ENCODE peak calls at places on chromosomes 2 and 18, in nine cellular contexts. One of them, this sample, is unnamed. For H3K4me1, the result is how much of the 10 kb centered on the place peaks cover.

GRCh38 chr2:193463016-193463415 is 1268.3 kb upstream of the TMEFF2 start:
- DNase-seq in heart right ventricle: no peak
- DNase-seq in H1: no peak
- DNase-seq in osteoblast: no peak
- DNase-seq in DND-41: no peak
- DNase-seq in sigmoid colon: no peak
- DNase-seq in esophagus squamous epithelium: no peak
- DNase-seq in CD8-positive, alpha-beta memory T cell: no peak
- DNase-seq in Karpas-422: no peak
- DNase-seq in this sample: no peak

GRCh38 chr2:44663471-44664073 is 277.9 kb upstream of the SIX3 start:
- DNase-seq in heart right ventricle: no peak
- DNase-seq in H1: no peak
- DNase-seq in osteoblast: no peak
- DNase-seq in DND-41: no peak
- DNase-seq in sigmoid colon: no peak
- DNase-seq in esophagus squamous epithelium: no peak
- DNase-seq in CD8-positive, alpha-beta memory T cell: no peak
- DNase-seq in Karpas-422: no peak
- DNase-seq in this sample: no peak

GRCh38 chr18:36075862-36076587 is 8.7 kb upstream of the RPRD1A start:
- DNase-seq in heart right ventricle: no peak
- DNase-seq in H1: no peak
- DNase-seq in osteoblast: no peak
- DNase-seq in DND-41: no peak
- DNase-seq in sigmoid colon: no peak
- DNase-seq in esophagus squamous epithelium: no peak
- DNase-seq in CD8-positive, alpha-beta memory T cell: no peak
- DNase-seq in Karpas-422: no peak
- DNase-seq in this sample: no peak

GRCh38 chr2:127197475-127198385 is 22.4 kb downstream of the CYP27C1 start:
- DNase-seq in heart right ventricle: peak
- DNase-seq in H1: no peak
- DNase-seq in osteoblast: peak
- DNase-seq in DND-41: peak
- DNase-seq in sigmoid colon: no peak
- DNase-seq in esophagus squamous epithelium: no peak
- DNase-seq in CD8-positive, alpha-beta memory T cell: peak
- DNase-seq in Karpas-422: peak
- DNase-seq in this sample: peak

GRCh38 chr2:56287508-56287907 is 103.7 kb downstream of the CCDC85A start:
- DNase-seq in heart right ventricle: no peak
- DNase-seq in H1: no peak
- DNase-seq in osteoblast: no peak
- DNase-seq in DND-41: no peak
- DNase-seq in sigmoid colon: no peak
- DNase-seq in esophagus squamous epithelium: no peak
- DNase-seq in CD8-positive, alpha-beta memory T cell: no peak
- DNase-seq in Karpas-422: no peak
- DNase-seq in this sample: no peak

GRCh38 chr2:99881901-99882591 is 260.3 kb downstream of the AFF3 start:
- DNase-seq in heart right ventricle: no peak
- DNase-seq in H1: no peak
- DNase-seq in osteoblast: peak
- DNase-seq in DND-41: no peak
- DNase-seq in sigmoid colon: no peak
- DNase-seq in esophagus squamous epithelium: no peak
- DNase-seq in CD8-positive, alpha-beta memory T cell: no peak
- DNase-seq in Karpas-422: peak
- DNase-seq in this sample: no peak

GRCh38 chr2:218264773-218265601 is 4.2 kb downstream of the GPBAR1 start:
- DNase-seq in heart right ventricle: no peak
- DNase-seq in H1: no peak
- DNase-seq in osteoblast: peak
- DNase-seq in DND-41: no peak
- DNase-seq in sigmoid colon: peak
- DNase-seq in esophagus squamous epithelium: no peak
- DNase-seq in CD8-positive, alpha-beta memory T cell: no peak
- DNase-seq in Karpas-422: no peak
- DNase-seq in this sample: no peak

GRCh38 chr18:61047794-61048193 is 285.4 kb upstream of the CDH20 start:
- DNase-seq in heart right ventricle: no peak
- DNase-seq in H1: no peak
- DNase-seq in osteoblast: no peak
- DNase-seq in DND-41: no peak
- DNase-seq in sigmoid colon: no peak
- DNase-seq in esophagus squamous epithelium: no peak
- DNase-seq in CD8-positive, alpha-beta memory T cell: no peak
- DNase-seq in Karpas-422: no peak
- DNase-seq in this sample: no peak

GRCh38 chr2:237064203-237065061 is 21.3 kb upstream of the COPS8 start:
- DNase-seq in heart right ventricle: no peak
- DNase-seq in H1: no peak
- DNase-seq in osteoblast: no peak
- DNase-seq in DND-41: no peak
- DNase-seq in sigmoid colon: no peak
- DNase-seq in esophagus squamous epithelium: no peak
- DNase-seq in CD8-positive, alpha-beta memory T cell: no peak
- DNase-seq in Karpas-422: no peak
- DNase-seq in this sample: no peak

GRCh38 chr2:158457092-158457825 is 507 bp downstream of the PKP4 start:
- DNase-seq in heart right ventricle: peak
- DNase-seq in H1: no peak
- DNase-seq in osteoblast: peak
- DNase-seq in DND-41: peak
- DNase-seq in sigmoid colon: peak
- DNase-seq in esophagus squamous epithelium: no peak
- DNase-seq in CD8-positive, alpha-beta memory T cell: peak
- DNase-seq in Karpas-422: no peak
- DNase-seq in this sample: peak

GRCh38 chr2:98634406-98635092 is 26.2 kb downstream of the UNC50 start:
- DNase-seq in heart right ventricle: no peak
- DNase-seq in H1: peak
- DNase-seq in osteoblast: no peak
- DNase-seq in DND-41: peak
- DNase-seq in sigmoid colon: no peak
- DNase-seq in esophagus squamous epithelium: no peak
- DNase-seq in CD8-positive, alpha-beta memory T cell: peak
- DNase-seq in Karpas-422: peak
- DNase-seq in this sample: no peak

GRCh38 chr2:120935339-120936313 is 200.0 kb downstream of the GLI2 start:
- DNase-seq in heart right ventricle: no peak
- DNase-seq in H1: no peak
- DNase-seq in osteoblast: peak
- DNase-seq in DND-41: no peak
- DNase-seq in sigmoid colon: no peak
- DNase-seq in esophagus squamous epithelium: no peak
- DNase-seq in CD8-positive, alpha-beta memory T cell: no peak
- DNase-seq in Karpas-422: no peak
- DNase-seq in this sample: no peak

GRCh38 chr2:227615181-227615580 is 541 bp upstream of the SCYGR3 start:
- DNase-seq in heart right ventricle: no peak
- DNase-seq in H1: no peak
- DNase-seq in osteoblast: no peak
- DNase-seq in DND-41: no peak
- DNase-seq in sigmoid colon: no peak
- DNase-seq in esophagus squamous epithelium: no peak
- DNase-seq in CD8-positive, alpha-beta memory T cell: no peak
- DNase-seq in Karpas-422: no peak
- DNase-seq in this sample: no peak

GRCh38 chr2:232315049-232315922 is 63.3 kb upstream of the ALPP start:
- DNase-seq in heart right ventricle: no peak
- DNase-seq in H1: no peak
- DNase-seq in osteoblast: peak
- DNase-seq in DND-41: peak
- DNase-seq in sigmoid colon: peak
- DNase-seq in esophagus squamous epithelium: peak
- DNase-seq in CD8-positive, alpha-beta memory T cell: peak
- DNase-seq in Karpas-422: no peak
- DNase-seq in this sample: peak

GRCh38 chr2:139574371-139574770 is 794.2 kb upstream of the NXPH2 start:
- DNase-seq in heart right ventricle: no peak
- DNase-seq in H1: no peak
- DNase-seq in osteoblast: no peak
- DNase-seq in DND-41: no peak
- DNase-seq in sigmoid colon: no peak
- DNase-seq in esophagus squamous epithelium: no peak
- DNase-seq in CD8-positive, alpha-beta memory T cell: no peak
- DNase-seq in Karpas-422: no peak
- DNase-seq in this sample: no peak

GRCh38 chr2:46967990-46968647 is 52.5 kb upstream of the MCFD2 start:
- DNase-seq in heart right ventricle: peak
- DNase-seq in H1: no peak
- DNase-seq in osteoblast: peak
- DNase-seq in DND-41: no peak
- DNase-seq in sigmoid colon: peak
- DNase-seq in esophagus squamous epithelium: no peak
- DNase-seq in CD8-positive, alpha-beta memory T cell: no peak
- DNase-seq in Karpas-422: no peak
- DNase-seq in this sample: no peak

DNA sequence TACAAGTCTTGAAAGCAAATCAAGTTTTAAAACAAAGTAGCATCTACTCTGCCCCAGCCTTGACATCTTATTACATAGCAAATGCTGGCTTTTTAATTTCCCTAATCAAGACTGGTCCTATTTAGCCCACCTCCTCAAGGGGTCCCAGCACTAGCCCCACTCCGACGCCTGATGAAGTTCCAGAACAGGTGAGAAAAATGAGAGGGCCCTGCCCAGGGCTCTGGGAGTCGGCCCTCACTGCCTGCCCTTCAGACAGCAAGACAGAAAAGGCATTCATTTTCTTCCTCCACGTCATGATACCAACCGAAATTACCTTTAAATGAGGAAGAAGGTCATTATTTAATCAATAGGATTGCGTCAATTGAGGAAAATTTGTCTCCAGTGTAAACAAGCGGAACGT is 170.7 kb upstream of the PKDCC start:
- DNase-seq in heart right ventricle: no peak
- DNase-seq in H1: no peak
- DNase-seq in osteoblast: no peak
- DNase-seq in DND-41: no peak
- DNase-seq in sigmoid colon: no peak
- DNase-seq in esophagus squamous epithelium: no peak
- DNase-seq in CD8-positive, alpha-beta memory T cell: no peak
- DNase-seq in Karpas-422: no peak
- DNase-seq in this sample: no peak
- H3K4me1 ChIP-seq in heart right ventricle: under half
- H3K4me1 ChIP-seq in H1: under half
- H3K4me1 ChIP-seq in osteoblast: under half
- H3K4me1 ChIP-seq in DND-41: under half
- H3K4me1 ChIP-seq in sigmoid colon: under half
- H3K4me1 ChIP-seq in esophagus squamous epithelium: under half
- H3K4me1 ChIP-seq in CD8-positive, alpha-beta memory T cell: under half
- H3K4me1 ChIP-seq in Karpas-422: under half
- H3K4me1 ChIP-seq in this sample: under half

DNA sequence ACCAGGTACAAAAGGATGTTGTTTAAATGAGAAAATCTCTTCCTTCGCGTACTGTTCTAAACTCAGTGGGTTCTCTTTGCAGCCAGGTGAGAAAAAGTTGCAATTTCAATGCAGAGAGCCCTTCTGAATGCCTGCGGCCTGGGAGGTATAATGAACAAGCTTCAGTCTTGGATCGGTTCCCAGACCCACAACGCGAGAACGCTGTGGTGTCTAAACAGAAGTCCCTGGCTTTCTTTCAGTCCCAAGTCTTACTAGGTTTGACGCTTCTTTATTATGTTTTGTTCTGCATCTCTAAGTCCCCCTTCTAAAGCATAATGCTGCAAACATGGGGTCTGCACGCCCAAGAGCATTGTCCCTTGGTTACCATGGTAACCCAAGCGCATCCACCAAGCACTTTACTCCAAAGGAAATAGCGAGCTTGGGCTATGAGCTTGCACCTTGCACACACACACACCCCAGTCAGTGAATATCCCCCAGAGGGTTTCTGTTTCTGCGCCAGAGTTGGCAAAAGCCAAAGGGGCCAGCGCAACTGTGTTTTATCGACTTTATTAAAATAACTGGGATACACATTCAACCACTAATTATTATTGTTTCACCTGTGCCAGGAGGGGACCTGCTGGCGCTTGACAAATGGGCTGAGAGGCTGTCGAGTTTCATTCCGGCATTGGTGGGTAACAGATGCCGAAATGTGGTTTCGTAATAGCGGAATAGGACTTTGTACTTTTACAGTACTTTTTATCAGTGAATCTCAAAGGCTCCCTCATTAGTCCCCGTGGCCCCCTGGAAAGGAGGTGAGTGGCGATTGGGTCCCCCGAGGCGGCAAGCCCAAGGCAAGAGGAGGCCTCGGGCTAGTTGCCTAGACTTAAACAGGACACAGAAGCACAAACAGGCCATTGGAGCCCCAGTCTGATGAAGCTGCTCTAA is 193.6 kb downstream of the INO80D start:
- DNase-seq in heart right ventricle: no peak
- DNase-seq in H1: no peak
- DNase-seq in osteoblast: no peak
- DNase-seq in DND-41: no peak
- DNase-seq in sigmoid colon: peak
- DNase-seq in esophagus squamous epithelium: no peak
- DNase-seq in CD8-positive, alpha-beta memory T cell: no peak
- DNase-seq in Karpas-422: no peak
- DNase-seq in this sample: no peak
- H3K4me1 ChIP-seq in heart right ventricle: under half
- H3K4me1 ChIP-seq in H1: under half
- H3K4me1 ChIP-seq in osteoblast: under half
- H3K4me1 ChIP-seq in DND-41: under half
- H3K4me1 ChIP-seq in sigmoid colon: under half
- H3K4me1 ChIP-seq in esophagus squamous epithelium: under half
- H3K4me1 ChIP-seq in CD8-positive, alpha-beta memory T cell: under half
- H3K4me1 ChIP-seq in Karpas-422: under half
- H3K4me1 ChIP-seq in this sample: under half

DNA sequence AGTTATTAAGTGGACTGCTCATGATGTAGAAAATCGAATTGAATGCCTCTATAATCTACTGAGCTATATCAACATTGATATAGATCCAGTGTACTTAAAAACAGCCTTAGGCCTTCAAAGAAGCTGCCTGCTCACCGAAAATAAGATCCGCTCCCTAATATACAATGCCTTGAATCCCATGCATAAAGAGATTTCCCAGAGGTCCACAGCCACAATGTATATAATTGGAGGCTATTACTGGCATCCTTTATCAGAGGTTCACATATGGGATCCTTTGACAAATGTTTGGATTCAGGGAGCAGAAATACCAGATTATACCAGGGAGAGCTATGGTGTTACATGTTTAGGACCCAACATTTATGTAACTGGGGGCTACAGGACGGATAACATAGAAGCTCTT is 2.0 kb downstream of the KLHL23 start:
- DNase-seq in heart right ventricle: no peak
- DNase-seq in H1: no peak
- DNase-seq in osteoblast: no peak
- DNase-seq in DND-41: no peak
- DNase-seq in sigmoid colon: no peak
- DNase-seq in esophagus squamous epithelium: no peak
- DNase-seq in CD8-positive, alpha-beta memory T cell: no peak
- DNase-seq in Karpas-422: no peak
- DNase-seq in this sample: no peak
- H3K4me1 ChIP-seq in heart right ventricle: under half
- H3K4me1 ChIP-seq in H1: under half
- H3K4me1 ChIP-seq in osteoblast: under half
- H3K4me1 ChIP-seq in DND-41: half or more
- H3K4me1 ChIP-seq in sigmoid colon: under half
- H3K4me1 ChIP-seq in esophagus squamous epithelium: under half
- H3K4me1 ChIP-seq in CD8-positive, alpha-beta memory T cell: under half
- H3K4me1 ChIP-seq in Karpas-422: under half
- H3K4me1 ChIP-seq in this sample: under half

GRCh38 chr2:224574423-224575084 is 10.6 kb downstream of the CUL3 start:
- DNase-seq in heart right ventricle: no peak
- DNase-seq in H1: no peak
- DNase-seq in osteoblast: no peak
- DNase-seq in DND-41: no peak
- DNase-seq in sigmoid colon: no peak
- DNase-seq in esophagus squamous epithelium: no peak
- DNase-seq in CD8-positive, alpha-beta memory T cell: no peak
- DNase-seq in Karpas-422: no peak
- DNase-seq in this sample: no peak
- H3K4me1 ChIP-seq in heart right ventricle: half or more
- H3K4me1 ChIP-seq in H1: under half
- H3K4me1 ChIP-seq in osteoblast: under half
- H3K4me1 ChIP-seq in DND-41: under half
- H3K4me1 ChIP-seq in sigmoid colon: under half
- H3K4me1 ChIP-seq in esophagus squamous epithelium: under half
- H3K4me1 ChIP-seq in CD8-positive, alpha-beta memory T cell: half or more
- H3K4me1 ChIP-seq in Karpas-422: half or more
- H3K4me1 ChIP-seq in this sample: under half

This sample was measured in MM.1S.